ENCODE peak calls at places on chromosomes 3 and 15, in eight cellular contexts. J is HuH-7; Y is hepatocyte; M is astrocyte of the spinal cord; X is astrocyte; W is activated T-helper 1 cell treated with Interleukin-2 at 50 U/mL for 16 hours; B is stimulated activated CD8-positive, alpha-beta memory T cell treated with anti-CD3 and anti-CD28 coated beads, Interleukin-7, amount 100 ng/mL, for 4 hours; E is DMS153. F is an unnamed sample.

GRCh38 chr3:5466059-5466458 is 278.6 kb downstream of the EDEM1 start:
- DNase-seq in J (no peak), Y (no peak), M (no peak), X (no peak), W (no peak), B (no peak), E (no peak), F (no peak)

GRCh38 chr3:195698325-195699147 is 22.2 kb upstream of the MUC20 start:
- DNase-seq in J (no peak), Y (no peak), M (peak), X (no peak), W (no peak), B (no peak), E (no peak), F (peak)

GRCh38 chr3:183518446-183519185 is 36.9 kb downstream of the KLHL6 start:
- DNase-seq in J (no peak), Y (no peak), M (no peak), X (no peak), W (no peak), B (no peak), E (peak), F (no peak)

GRCh38 chr3:115004201-115005140 is 142.6 kb downstream of the ZBTB20 start:
- DNase-seq in J (no peak), Y (no peak), M (no peak), X (no peak), W (no peak), B (no peak), E (no peak), F (no peak)

GRCh38 chr3:123692041-123692440 is 107.2 kb upstream of the HACD2 start:
- DNase-seq in J (no peak), Y (no peak), M (no peak), X (no peak), W (no peak), B (no peak), E (no peak), F (peak)

GRCh38 chr3:125072310-125072709 is 16.5 kb upstream of the HEG1 start:
- DNase-seq in J (no peak), Y (no peak), M (peak), X (peak), W (no peak), B (no peak), E (no peak), F (peak)

GRCh38 chr3:128348075-128348474 is 118.6 kb downstream of the DNAJB8 start:
- DNase-seq in J (no peak), Y (no peak), M (no peak), X (no peak), W (no peak), B (no peak), E (no peak), F (no peak)

GRCh38 chr15:80403712-80404056 is 498 bp upstream of the ARNT2 start:
- DNase-seq in J (no peak), Y (peak), M (peak), X (no peak), W (no peak), B (no peak), E (no peak), F (peak)

GRCh38 chr3:98655666-98656065 is 62.3 kb upstream of the CPOX start:
- DNase-seq in J (no peak), Y (no peak), M (peak), X (peak), W (no peak), B (no peak), E (no peak), F (peak)

GRCh38 chr3:170047133-170047404 is 9.3 kb downstream of the GPR160 start:
- DNase-seq in J (no peak), Y (no peak), M (no peak), X (no peak), W (no peak), B (no peak), E (no peak), F (no peak)

GRCh38 chr15:37101634-37102314 is 1.4 kb upstream of the MEIS2 start:
- DNase-seq in J (peak), Y (peak), M (peak), X (peak), W (no peak), B (no peak), E (no peak), F (peak)

GRCh38 chr15:41904487-41905359 is 10.9 kb upstream of the SPTBN5 start:
- DNase-seq in J (peak), Y (peak), M (peak), X (no peak), W (peak), B (peak), E (peak), F (peak)

GRCh38 chr3:185318136-185318535 is 44.8 kb upstream of the MAP3K13 start:
- DNase-seq in J (no peak), Y (no peak), M (peak), X (peak), W (no peak), B (no peak), E (no peak), F (peak)

GRCh38 chr3:151439652-151440125 is 21.2 kb downstream of the IGSF10 start:
- DNase-seq in J (peak), Y (peak), M (peak), X (peak), W (no peak), B (no peak), E (no peak), F (peak)

GRCh38 chr3:46711305-46711704 is 6.4 kb downstream of the PRSS50 start:
- DNase-seq in J (peak), Y (peak), M (no peak), X (no peak), W (no peak), B (no peak), E (no peak), F (no peak)

GRCh38 chr3:187550446-187550845 is 119.7 kb downstream of the SST start:
- DNase-seq in J (no peak), Y (no peak), M (no peak), X (no peak), W (no peak), B (no peak), E (no peak), F (peak)

GRCh38 chr3:10703875-10704274 is 112.2 kb upstream of the SLC6A11 start:
- DNase-seq in J (peak), Y (no peak), M (peak), X (peak), W (no peak), B (no peak), E (no peak), F (peak)

GRCh38 chr3:42696356-42697301 is 6.0 kb downstream of the HHATL start:
- DNase-seq in J (no peak), Y (no peak), M (no peak), X (no peak), W (no peak), B (no peak), E (no peak), F (no peak)

GRCh38 chr3:68893600-68894239 is 38.6 kb downstream of the TAFA4 start:
- DNase-seq in J (no peak), Y (peak), M (peak), X (peak), W (no peak), B (no peak), E (no peak), F (peak)

GRCh38 chr15:56808160-56808559 is 74.9 kb upstream of the ZNF280D start:
- DNase-seq in J (no peak), Y (no peak), M (no peak), X (no peak), W (no peak), B (no peak), E (no peak), F (no peak)